ENCODE peak calls at places on chromosomes 16 and 17, in nine cellular contexts. D, F, O, M, I, X, A, T and Y are unnamed samples.

GRCh38 chr17:34420254-34420766 is 57.3 kb upstream of the CCL1 start:
- DNase-seq in D (peak; percentile 71), F (peak; percentile 40), O (peak; percentile 53), M (peak; percentile 7), I (peak; percentile 49), X (peak; percentile 54), A (peak; percentile 75), T (no peak), Y (peak; percentile 71)

GRCh38 chr17:12256380-12256995 is 235.8 kb downstream of the MAP2K4 start:
- DNase-seq in D (peak; percentile 47), F (peak; percentile 37), O (no peak), M (no peak), I (peak; percentile 55), X (peak; percentile 70), A (peak; percentile 40), T (no peak), Y (peak; percentile 70)

GRCh38 chr16:70162041-70162451 is 11.5 kb upstream of the CLEC18C start:
- DNase-seq in D (peak; percentile 14), F (no peak), O (no peak), M (no peak), I (peak; percentile 70), X (peak; percentile 71), A (no peak), T (no peak), Y (peak; percentile 75)

GRCh38 chr17:14268264-14268663 is 31.6 kb upstream of the CDRT15 start:
- DNase-seq in D (no peak), F (no peak), O (no peak), M (no peak), I (no peak), X (no peak), A (no peak), T (no peak), Y (peak; percentile 1)

GRCh38 chr16:27547134-27547533 is 2.6 kb downstream of the GTF3C1 start:
- DNase-seq in D (peak; percentile 41), F (no peak), O (peak; percentile 37), M (no peak), I (peak; percentile 67), X (peak; percentile 94), A (no peak), T (no peak), Y (peak; percentile 71)

GRCh38 chr17:47808830-47809480 is 12.6 kb downstream of the OSBPL7 start:
- DNase-seq in D (no peak), F (no peak), O (peak; percentile 4), M (no peak), I (no peak), X (no peak), A (no peak), T (peak; percentile 54), Y (no peak)

GRCh38 chr17:47204722-47205418 is 4.3 kb upstream of the MYL4 start:
- DNase-seq in D (no peak), F (no peak), O (peak; percentile 48), M (no peak), I (no peak), X (peak; percentile 43), A (no peak), T (no peak), Y (no peak)

GRCh38 chr16:27639588-27640276 is 89.8 kb downstream of the KATNIP start:
- DNase-seq in D (peak; percentile 84), F (peak; percentile 21), O (no peak), M (no peak), I (peak; percentile 62), X (peak; percentile 64), A (peak; percentile 26), T (no peak), Y (peak; percentile 73)

GRCh38 chr17:13557077-13557476 is 44.7 kb downstream of the HS3ST3A1 start:
- DNase-seq in D (no peak), F (no peak), O (no peak), M (no peak), I (no peak), X (peak; percentile 41), A (no peak), T (no peak), Y (peak; percentile 22)

GRCh38 chr17:29615048-29615385 is 7.7 kb downstream of the CORO6 start:
- DNase-seq in D (no peak), F (no peak), O (no peak), M (no peak), I (no peak), X (no peak), A (peak; percentile 42), T (peak; percentile 75), Y (no peak)

GRCh38 chr16:68085259-68086071 is at the start of gene NFATC3:
- DNase-seq in D (peak; percentile 97), F (peak; percentile 86), O (peak; percentile 99), M (peak; percentile 91), I (no peak), X (peak; percentile 97), A (peak; percentile 99), T (peak; percentile 100), Y (peak; percentile 97)
- TF ChIP-seq CTCF in D (no peak), F (no peak), O (peak; percentile 29), M (no peak), I (no peak), X (no peak), A (no peak), T (no peak), Y (no peak)

DNA sequence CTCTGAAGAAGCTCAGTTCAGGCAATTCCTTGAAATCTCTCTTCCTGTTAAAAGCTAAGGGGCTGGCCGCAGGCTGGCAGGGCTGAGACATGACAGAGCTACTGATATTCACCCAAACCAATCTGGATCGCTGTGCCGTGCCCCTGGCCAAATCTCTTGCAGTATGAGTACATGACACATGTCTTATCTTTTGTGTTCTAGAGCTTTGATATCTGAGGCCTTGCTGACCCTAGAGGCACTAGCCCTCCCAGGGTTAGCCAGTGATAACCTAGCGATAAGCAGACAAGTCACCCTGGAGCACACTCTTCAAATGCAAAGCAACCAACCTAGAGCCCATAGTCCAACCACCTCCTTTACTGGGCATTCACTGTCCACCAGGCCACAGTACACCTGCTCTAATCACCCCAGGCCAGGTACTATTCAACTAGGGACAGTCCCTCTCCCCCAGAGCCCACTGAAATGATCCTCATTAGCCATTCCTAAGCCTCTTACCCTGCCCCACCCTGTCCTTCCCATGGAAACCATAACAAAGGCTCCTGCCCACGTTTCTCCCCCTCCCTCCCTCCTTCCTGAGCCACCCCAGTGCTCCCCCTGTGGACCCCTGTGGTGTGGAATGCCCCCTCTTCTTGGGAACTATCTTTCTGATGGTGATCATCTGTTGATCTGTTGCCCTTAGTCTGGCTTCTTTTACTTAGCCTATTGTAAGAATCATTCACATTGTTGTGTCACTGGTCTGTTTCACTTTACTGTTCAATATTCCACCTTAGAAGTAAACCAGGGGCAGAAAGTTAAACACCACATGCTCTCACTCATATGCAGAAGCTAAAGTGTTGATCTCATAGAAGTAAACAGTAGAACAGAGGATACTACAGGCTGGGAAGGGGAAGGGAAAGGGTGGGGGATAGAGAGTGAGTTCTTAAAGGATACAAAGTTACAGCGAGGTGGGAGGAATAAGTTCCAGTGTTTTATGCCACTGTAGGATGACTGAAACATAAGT is 52.5 kb downstream of the TEKT5 start:
- DNase-seq in D (no peak), F (no peak), O (no peak), M (no peak), I (no peak), X (no peak), A (no peak), T (no peak), Y (no peak)
- TF ChIP-seq CTCF in D (no peak), F (no peak), O (no peak), M (no peak), I (no peak), X (no peak), A (no peak), T (no peak), Y (no peak)

GRCh38 chr16:23900480-23901177 is 64.8 kb downstream of the PRKCB start:
- DNase-seq in D (no peak), F (no peak), O (no peak), M (no peak), I (no peak), X (no peak), A (no peak), T (no peak), Y (no peak)

GRCh38 chr16:23899869-23900268 is 64.1 kb downstream of the PRKCB start:
- DNase-seq in D (no peak), F (no peak), O (no peak), M (no peak), I (no peak), X (no peak), A (no peak), T (no peak), Y (no peak)

GRCh38 chr16:23902223-23903000 is 66.6 kb downstream of the PRKCB start:
- DNase-seq in D (no peak), F (no peak), O (no peak), M (no peak), I (no peak), X (no peak), A (no peak), T (no peak), Y (no peak)

GRCh38 chr16:23903001-23903414 is 67.2 kb downstream of the PRKCB start:
- DNase-seq in D (no peak), F (no peak), O (no peak), M (no peak), I (peak; percentile 45), X (peak; percentile 0), A (no peak), T (no peak), Y (no peak)

GRCh38 chr16:23901178-23902131 is 65.7 kb downstream of the PRKCB start:
- DNase-seq in D (no peak), F (no peak), O (no peak), M (no peak), I (no peak), X (no peak), A (no peak), T (no peak), Y (no peak)
- TF ChIP-seq CTCF in D (no peak), F (no peak), O (no peak), M (no peak), I (no peak), X (no peak), A (no peak), T (no peak), Y (no peak)

GRCh38 chr16:8869212-8869987 is 594 bp upstream of the CARHSP1 start:
- DNase-seq in D (no peak), F (no peak), O (no peak), M (no peak), I (no peak), X (no peak), A (no peak), T (no peak), Y (no peak)
- TF ChIP-seq CTCF in D (no peak), F (no peak), O (no peak), M (no peak), I (no peak), X (no peak), A (peak; percentile 14), T (no peak), Y (no peak)

DNA sequence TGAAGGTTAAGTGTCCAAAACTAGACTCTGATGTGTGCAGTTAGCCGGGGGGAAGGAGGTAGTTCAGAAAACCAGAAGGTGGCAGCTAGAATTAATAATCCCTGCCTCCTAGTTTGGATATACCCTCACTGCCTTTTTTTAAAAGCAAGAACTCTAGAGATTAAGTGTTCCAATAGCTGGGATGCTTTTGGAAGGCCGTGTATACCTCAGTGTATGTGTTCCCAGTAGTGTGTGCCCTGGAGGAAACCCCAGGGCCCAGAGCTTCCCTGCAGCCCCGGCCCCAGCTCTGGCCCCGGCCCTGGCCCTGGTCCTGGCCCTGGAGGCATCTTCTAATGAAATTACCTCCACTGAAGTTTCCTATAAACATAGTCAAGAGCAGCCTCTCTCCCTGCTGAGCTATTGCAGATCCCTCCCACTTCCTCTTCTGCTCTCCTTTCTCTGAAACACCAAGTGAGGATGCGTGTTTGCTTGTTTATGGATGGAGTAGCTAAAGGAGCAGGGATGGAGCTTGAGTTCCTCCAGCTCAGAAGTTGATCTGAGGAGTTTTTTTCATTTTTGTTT is 130.7 kb downstream of the PRKCA start:
- DNase-seq in D (no peak), F (no peak), O (no peak), M (no peak), I (no peak), X (peak; percentile 77), A (no peak), T (no peak), Y (peak; percentile 43)
- TF ChIP-seq CTCF in D (no peak), F (no peak), O (no peak), M (no peak), I (no peak), X (no peak), A (no peak), T (no peak), Y (no peak)